ENCODE peak calls at places on chromosomes 13 and 19, in four cellular contexts. One of them, this sample, is unnamed.

GRCh38 chr13:43757266-43757665 is 29.5 kb downstream of the ENOX1 start:
- DNase-seq in transverse colon: no peak
- DNase-seq in ovary: no peak
- DNase-seq in tibial nerve: no peak
- DNase-seq in this sample: no peak

GRCh38 chr13:33642374-33643065 is 175.4 kb upstream of the RFC3 start:
- DNase-seq in transverse colon: peak
- DNase-seq in ovary: peak
- DNase-seq in tibial nerve: peak
- DNase-seq in this sample: peak

GRCh38 chr19:29492761-29493160 is 33.0 kb upstream of the VSTM2B start:
- DNase-seq in transverse colon: no peak
- DNase-seq in ovary: no peak
- DNase-seq in tibial nerve: no peak
- DNase-seq in this sample: no peak

GRCh38 chr19:14393303-14393702 is 12.1 kb downstream of the ADGRE5 start:
- DNase-seq in transverse colon: no peak
- DNase-seq in ovary: no peak
- DNase-seq in tibial nerve: no peak
- DNase-seq in this sample: no peak

GRCh38 chr19:40466219-40467006 is at the start of gene SPTBN4:
- DNase-seq in transverse colon: peak
- DNase-seq in ovary: no peak
- DNase-seq in tibial nerve: peak
- DNase-seq in this sample: peak

GRCh38 chr13:71327266-71327665 is 539.7 kb downstream of the DACH1 start:
- DNase-seq in transverse colon: no peak
- DNase-seq in ovary: no peak
- DNase-seq in tibial nerve: no peak
- DNase-seq in this sample: no peak

GRCh38 chr13:20291675-20292074 is 59.6 kb upstream of the GJB6 start:
- DNase-seq in transverse colon: no peak
- DNase-seq in ovary: no peak
- DNase-seq in tibial nerve: no peak
- DNase-seq in this sample: no peak

GRCh38 chr19:47309038-47309437 is 623 bp upstream of the C5AR1 start:
- DNase-seq in transverse colon: no peak
- DNase-seq in ovary: no peak
- DNase-seq in tibial nerve: no peak
- DNase-seq in this sample: no peak

GRCh38 chr19:48629297-48629598 is 7.9 kb downstream of the DBP start:
- DNase-seq in transverse colon: peak
- DNase-seq in ovary: no peak
- DNase-seq in tibial nerve: no peak
- DNase-seq in this sample: no peak

GRCh38 chr19:6752257-6753177 is 13.0 kb downstream of the TRIP10 start:
- DNase-seq in transverse colon: peak
- DNase-seq in ovary: peak
- DNase-seq in tibial nerve: no peak
- DNase-seq in this sample: no peak

GRCh38 chr13:33057019-33057785 is 41.0 kb downstream of the KL start:
- DNase-seq in transverse colon: no peak
- DNase-seq in ovary: no peak
- DNase-seq in tibial nerve: peak
- DNase-seq in this sample: no peak

GRCh38 chr13:20544186-20544914 is 18.7 kb upstream of the CRYL1 start:
- DNase-seq in transverse colon: no peak
- DNase-seq in ovary: no peak
- DNase-seq in tibial nerve: no peak
- DNase-seq in this sample: no peak

GRCh38 chr13:32734511-32734910 is 148.3 kb downstream of the PDS5B start:
- DNase-seq in transverse colon: no peak
- DNase-seq in ovary: peak
- DNase-seq in tibial nerve: peak
- DNase-seq in this sample: no peak

GRCh38 chr13:25329706-25330105 is 28.3 kb downstream of the NUP58 start:
- DNase-seq in transverse colon: no peak
- DNase-seq in ovary: no peak
- DNase-seq in tibial nerve: no peak
- DNase-seq in this sample: no peak

GRCh38 chr13:113969311-113969972 is 4.4 kb downstream of the C13orf46 start:
- DNase-seq in transverse colon: no peak
- DNase-seq in ovary: no peak
- DNase-seq in tibial nerve: no peak
- DNase-seq in this sample: no peak

GRCh38 chr19:11530432-11530831 is 1.5 kb upstream of the ECSIT start:
- DNase-seq in transverse colon: peak
- DNase-seq in ovary: peak
- DNase-seq in tibial nerve: peak
- DNase-seq in this sample: peak

GRCh38 chr13:93151277-93151676 is 75.3 kb upstream of the GPC6 start:
- DNase-seq in transverse colon: no peak
- DNase-seq in ovary: no peak
- DNase-seq in tibial nerve: no peak
- DNase-seq in this sample: no peak

GRCh38 chr13:20191902-20192469 is 752 bp downstream of the GJB2 start:
- DNase-seq in transverse colon: peak
- DNase-seq in ovary: no peak
- DNase-seq in tibial nerve: no peak
- DNase-seq in this sample: no peak

GRCh38 chr13:51221108-51221507 is 1.1 kb upstream of the FAM124A start:
- DNase-seq in transverse colon: no peak
- DNase-seq in ovary: no peak
- DNase-seq in tibial nerve: no peak
- DNase-seq in this sample: no peak
- H3K4me3 ChIP-seq in transverse colon: no peak
- H3K4me3 ChIP-seq in ovary: no peak
- H3K4me3 ChIP-seq in tibial nerve: no peak
- H3K4me3 ChIP-seq in this sample: no peak

GRCh38 chr19:45092747-45093678 is at the start of gene PPP1R37:
- DNase-seq in transverse colon: peak
- DNase-seq in ovary: peak
- DNase-seq in tibial nerve: peak
- DNase-seq in this sample: peak
- TF ChIP-seq POLR2A in transverse colon: peak
- TF ChIP-seq POLR2A in ovary: peak
- TF ChIP-seq POLR2A in tibial nerve: no peak
- TF ChIP-seq POLR2A in this sample: no peak

GRCh38 chr19:56595548-56595899 is 422 bp downstream of the ZNF71 start:
- DNase-seq in transverse colon: no peak
- DNase-seq in ovary: no peak
- DNase-seq in tibial nerve: no peak
- DNase-seq in this sample: no peak

GRCh38 chr19:56597696-56598095 is 2.6 kb downstream of the ZNF71 start:
- DNase-seq in transverse colon: no peak
- DNase-seq in ovary: no peak
- DNase-seq in tibial nerve: no peak
- DNase-seq in this sample: no peak

GRCh38 chr19:56594783-56595547 is at the start of gene ZNF71:
- DNase-seq in transverse colon: peak
- DNase-seq in ovary: peak
- DNase-seq in tibial nerve: peak
- DNase-seq in this sample: peak

GRCh38 chr19:56594446-56594782 is 688 bp upstream of the ZNF71 start:
- DNase-seq in transverse colon: no peak
- DNase-seq in ovary: no peak
- DNase-seq in tibial nerve: no peak
- DNase-seq in this sample: no peak

GRCh38 chr19:56596676-56597075 is 1.6 kb downstream of the ZNF71 start:
- DNase-seq in transverse colon: no peak
- DNase-seq in ovary: no peak
- DNase-seq in tibial nerve: no peak
- DNase-seq in this sample: no peak
- H3K4me3 ChIP-seq in transverse colon: no peak
- H3K4me3 ChIP-seq in ovary: no peak
- H3K4me3 ChIP-seq in tibial nerve: no peak
- H3K4me3 ChIP-seq in this sample: no peak

GRCh38 chr19:35349614-35350521 is 2.2 kb downstream of the FFAR1 start:
- DNase-seq in transverse colon: no peak
- DNase-seq in ovary: no peak
- DNase-seq in tibial nerve: no peak
- DNase-seq in this sample: no peak
- TF ChIP-seq POLR2A in transverse colon: no peak
- TF ChIP-seq POLR2A in ovary: no peak
- TF ChIP-seq POLR2A in tibial nerve: no peak
- TF ChIP-seq POLR2A in this sample: no peak

GRCh38 chr19:18895038-18895827 is 725 bp downstream of the CERS1 start:
- DNase-seq in transverse colon: peak
- DNase-seq in ovary: peak
- DNase-seq in tibial nerve: peak
- DNase-seq in this sample: peak

GRCh38 chr19:18894254-18895037 is 1.5 kb downstream of the CERS1 start:
- DNase-seq in transverse colon: no peak
- DNase-seq in ovary: peak
- DNase-seq in tibial nerve: no peak
- DNase-seq in this sample: no peak

GRCh38 chr19:18897108-18898029 is 1.4 kb upstream of the CERS1 start:
- DNase-seq in transverse colon: no peak
- DNase-seq in ovary: no peak
- DNase-seq in tibial nerve: no peak
- DNase-seq in this sample: no peak

GRCh38 chr19:18896421-18896841 is 473 bp upstream of the CERS1 start:
- DNase-seq in transverse colon: no peak
- DNase-seq in ovary: no peak
- DNase-seq in tibial nerve: no peak
- DNase-seq in this sample: no peak

GRCh38 chr19:18895828-18896341 is at the start of gene CERS1:
- DNase-seq in transverse colon: no peak
- DNase-seq in ovary: peak
- DNase-seq in tibial nerve: no peak
- DNase-seq in this sample: no peak
- H3K4me3 ChIP-seq in transverse colon: no peak
- H3K4me3 ChIP-seq in ovary: peak
- H3K4me3 ChIP-seq in tibial nerve: peak
- H3K4me3 ChIP-seq in this sample: peak

GRCh38 chr19:9674669-9675357 is at the start of gene ZNF562:
- DNase-seq in transverse colon: peak
- DNase-seq in ovary: peak
- DNase-seq in tibial nerve: peak
- DNase-seq in this sample: peak
- TF ChIP-seq POLR2A in transverse colon: peak
- TF ChIP-seq POLR2A in ovary: peak
- TF ChIP-seq POLR2A in tibial nerve: peak
- TF ChIP-seq POLR2A in this sample: no peak